ENCODE peak calls at places on chromosome 16, in six cellular contexts. F is A549, X is Panc1, U is left ventricle myocardium inferior, C is omental fat pad, S is fibroblast of pulmonary artery. W is an unnamed sample.

GRCh38 chr16:51151951-51152663 is 1.0 kb upstream of the SALL1 start:
- DNase-seq in F (peak; percentile 16), X (no peak), U (no peak), C (no peak), S (peak; percentile 79), W (no peak)

GRCh38 chr16:3065069-3065741 is at the start of gene IL32:
- DNase-seq in F (peak; percentile 66), X (no peak), U (peak; percentile 61), C (no peak), S (peak; percentile 91), W (peak; percentile 67)

GRCh38 chr16:49698931-49699715 is 156.8 kb downstream of the ZNF423 start:
- DNase-seq in F (no peak), X (no peak), U (peak; percentile 72), C (no peak), S (peak; percentile 62), W (no peak)

GRCh38 chr16:65119905-65120341 is 1.9 kb downstream of the CDH11 start:
- DNase-seq in F (no peak), X (no peak), U (no peak), C (no peak), S (peak; percentile 87), W (no peak)

GRCh38 chr16:55476625-55477533 is 2.1 kb upstream of the MMP2 start:
- DNase-seq in F (no peak), X (no peak), U (peak; percentile 65), C (no peak), S (no peak), W (peak; percentile 22)

GRCh38 chr16:87132361-87133014 is 184.7 kb downstream of the C16orf95 start:
- DNase-seq in F (no peak), X (no peak), U (peak; percentile 32), C (no peak), S (peak; percentile 64), W (no peak)

GRCh38 chr16:50818380-50818779 is 76.5 kb downstream of the CYLD start:
- DNase-seq in F (no peak), X (no peak), U (no peak), C (no peak), S (no peak), W (no peak)

GRCh38 chr16:17773698-17774101 is 302.9 kb upstream of the XYLT1 start:
- DNase-seq in F (no peak), X (no peak), U (no peak), C (no peak), S (peak; percentile 1), W (peak; percentile 35)

GRCh38 chr16:86297391-86297790 is 212.9 kb upstream of the FOXF1 start:
- DNase-seq in F (no peak), X (no peak), U (no peak), C (no peak), S (no peak), W (no peak)

GRCh38 chr16:57089406-57089805 is 3.0 kb upstream of the CPNE2 start:
- DNase-seq in F (no peak), X (no peak), U (no peak), C (no peak), S (no peak), W (no peak)

GRCh38 chr16:27766166-27766925 is 216.4 kb downstream of the KATNIP start:
- DNase-seq in F (no peak), X (no peak), U (no peak), C (no peak), S (no peak), W (no peak)

GRCh38 chr16:54430491-54431030 is 144.0 kb upstream of the IRX3 start:
- DNase-seq in F (no peak), X (no peak), U (no peak), C (no peak), S (peak; percentile 49), W (no peak)

GRCh38 chr16:54431041-54431996 is 144.7 kb upstream of the IRX3 start:
- DNase-seq in F (no peak), X (no peak), U (no peak), C (no peak), S (no peak), W (no peak)

GRCh38 chr16:54434859-54435258 is 148.3 kb upstream of the IRX3 start:
- DNase-seq in F (no peak), X (no peak), U (no peak), C (no peak), S (no peak), W (no peak)

GRCh38 chr16:54431997-54432367 is 145.4 kb upstream of the IRX3 start:
- DNase-seq in F (no peak), X (no peak), U (no peak), C (no peak), S (no peak), W (no peak)

DNA sequence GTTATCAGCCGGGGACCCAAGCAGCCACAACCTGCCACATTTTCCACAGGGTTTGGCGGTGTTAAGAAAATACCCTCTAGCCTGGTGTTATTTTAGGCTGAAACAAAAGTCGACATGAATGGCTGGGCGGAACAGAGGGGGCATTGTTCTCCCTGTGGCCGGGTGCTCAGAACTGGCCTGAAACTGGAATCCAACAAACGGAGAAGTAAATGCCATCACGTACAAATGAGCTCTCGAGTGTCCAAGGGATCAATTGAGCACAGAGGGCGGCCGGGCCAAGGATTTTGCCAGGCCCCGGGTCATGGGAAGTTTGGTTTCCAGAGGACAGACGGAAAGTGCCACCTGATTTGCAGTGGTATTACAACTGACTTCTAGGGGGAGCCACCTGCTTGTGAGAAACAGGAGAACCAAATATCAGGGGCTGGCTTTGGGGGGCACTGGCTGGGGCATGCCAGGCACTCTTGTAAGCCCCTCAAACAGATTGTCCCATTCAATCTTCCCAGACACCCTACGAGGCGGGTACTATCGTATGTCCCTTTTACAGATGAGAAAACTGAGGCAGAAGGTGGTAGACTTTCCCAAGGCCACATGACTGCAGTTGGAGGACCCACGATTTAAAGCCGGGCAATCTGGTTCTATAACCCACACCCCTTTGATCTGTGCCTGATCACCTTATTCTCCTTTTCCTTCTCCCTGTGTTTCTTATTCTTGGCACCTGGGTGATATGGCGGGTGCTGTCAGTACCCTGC is 146.1 kb upstream of the IRX3 start:
- DNase-seq in F (no peak), X (no peak), U (no peak), C (no peak), S (no peak), W (no peak)
- TF ChIP-seq CTCF in F (no peak), X (no peak), U (no peak), C (no peak), S (no peak), W (no peak)

DNA sequence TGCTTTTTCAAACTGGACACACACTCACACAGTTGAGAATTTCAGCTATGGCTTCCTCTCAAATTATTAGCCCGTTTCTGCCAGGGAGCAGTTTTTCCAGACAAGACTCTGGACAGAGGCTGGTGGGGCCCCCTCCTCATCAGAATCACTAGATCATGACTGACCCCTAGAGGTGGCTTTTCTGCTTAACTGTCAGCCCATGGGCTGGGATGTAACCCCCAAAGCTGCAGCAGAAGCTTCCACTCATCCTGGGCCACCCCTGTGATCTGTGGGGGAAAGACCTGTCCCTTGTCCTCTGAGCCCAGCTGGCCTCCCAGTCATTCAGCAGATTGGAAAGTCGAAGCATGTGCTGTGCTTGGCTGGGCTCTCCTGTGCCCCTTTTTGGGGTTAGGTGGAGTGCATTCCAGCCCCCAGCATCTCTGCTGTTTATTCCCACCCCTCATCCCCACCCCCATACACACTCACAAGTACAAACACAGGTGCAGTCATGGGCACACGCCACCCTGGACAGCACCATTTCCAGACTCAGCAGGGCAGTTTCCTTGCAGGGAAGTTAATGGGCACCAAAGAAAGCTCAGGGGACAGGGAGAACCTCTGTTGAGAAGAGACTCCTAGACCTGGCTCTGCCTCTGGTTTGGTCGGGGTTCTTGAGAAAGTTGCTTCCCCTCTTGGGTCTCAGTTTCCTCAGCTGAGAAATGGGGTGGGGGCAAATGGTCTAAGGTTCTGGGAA is 77.6 kb upstream of the RBL2 start:
- DNase-seq in F (no peak), X (no peak), U (no peak), C (no peak), S (no peak), W (no peak)
- TF ChIP-seq CTCF in F (no peak), X (no peak), U (no peak), C (no peak), S (no peak), W (no peak)

GRCh38 chr16:89264800-89265550 is 47.5 kb downstream of the ZNF778 start:
- DNase-seq in F (no peak), X (no peak), U (no peak), C (no peak), S (no peak), W (no peak)

GRCh38 chr16:89257757-89258465 is 40.4 kb downstream of the ZNF778 start:
- DNase-seq in F (no peak), X (no peak), U (no peak), C (no peak), S (no peak), W (no peak)

GRCh38 chr16:89265647-89266046 is 48.1 kb downstream of the ZNF778 start:
- DNase-seq in F (no peak), X (no peak), U (no peak), C (no peak), S (no peak), W (no peak)

GRCh38 chr16:89257281-89257731 is 39.8 kb downstream of the ZNF778 start:
- DNase-seq in F (no peak), X (no peak), U (no peak), C (no peak), S (no peak), W (no peak)

DNA sequence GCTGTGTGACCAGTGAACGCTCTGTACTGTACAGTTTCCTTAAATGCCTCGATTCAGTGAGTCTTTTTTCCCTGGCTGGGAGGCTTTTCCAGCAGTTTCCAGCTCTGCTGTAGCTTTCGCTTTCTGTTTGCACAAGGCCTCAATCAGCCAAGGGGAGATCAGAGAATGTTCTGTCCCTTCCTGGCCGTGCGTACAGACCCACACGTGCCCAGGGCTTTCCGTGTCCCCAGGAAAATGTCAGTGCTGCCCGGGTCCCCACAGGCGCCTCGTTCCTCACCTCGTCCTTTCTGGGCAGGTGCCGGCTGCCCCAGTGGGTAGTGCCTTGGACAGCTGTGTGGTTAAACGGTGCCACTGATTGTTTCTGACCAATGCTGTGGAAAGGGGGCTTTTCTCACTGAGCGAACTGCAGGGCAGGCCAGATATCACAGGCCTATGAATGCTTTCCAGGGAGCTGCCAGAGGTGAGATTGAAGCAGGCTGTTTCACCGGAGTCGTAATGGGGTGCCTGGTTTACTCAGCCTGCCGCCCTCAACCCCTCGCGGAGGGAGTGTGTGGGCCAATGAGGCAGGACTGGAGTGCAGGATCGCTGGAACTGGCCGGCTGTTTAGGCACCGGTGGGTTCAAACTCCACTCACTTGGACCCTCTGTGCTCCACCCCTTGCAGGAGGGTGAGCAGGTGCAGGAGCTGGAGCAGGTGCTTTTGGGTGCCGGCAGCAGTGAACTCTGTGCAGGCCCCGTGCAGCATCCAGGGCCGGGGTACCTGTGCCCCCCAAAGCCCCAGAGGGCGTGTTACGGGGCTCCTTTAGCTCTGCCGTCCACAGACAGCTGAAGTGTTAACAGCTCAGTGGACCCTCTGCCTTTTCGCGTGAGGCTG is 44.4 kb downstream of the ZNF778 start:
- DNase-seq in F (no peak), X (no peak), U (no peak), C (no peak), S (no peak), W (no peak)
- TF ChIP-seq CTCF in F (no peak), X (no peak), U (no peak), C (no peak), S (no peak), W (no peak)

GRCh38 chr16:89638455-89638854 is 19.1 kb downstream of the CHMP1A start:
- DNase-seq in F (no peak), X (no peak), U (no peak), C (no peak), S (no peak), W (no peak)

GRCh38 chr16:89636663-89637062 is 20.8 kb downstream of the CHMP1A start:
- DNase-seq in F (no peak), X (no peak), U (no peak), C (no peak), S (no peak), W (no peak)

GRCh38 chr16:89633064-89633631 is 19.7 kb downstream of the DPEP1 start:
- DNase-seq in F (peak; percentile 83), X (no peak), U (no peak), C (no peak), S (peak; percentile 5), W (peak; percentile 59)

GRCh38 chr16:89639385-89639784 is 18.1 kb downstream of the CHMP1A start:
- DNase-seq in F (no peak), X (no peak), U (no peak), C (no peak), S (no peak), W (no peak)

GRCh38 chr16:89637379-89637778 is 20.1 kb downstream of the CHMP1A start:
- DNase-seq in F (no peak), X (no peak), U (no peak), C (no peak), S (no peak), W (no peak)
- TF ChIP-seq CTCF in F (no peak), X (no peak), U (no peak), C (no peak), S (no peak), W (no peak)